ENCODE peak calls at places on chromosomes 2 and 18, in eight cellular contexts. I is CD8-positive, alpha-beta memory T cell; R is CD8-positive, alpha-beta T cell; G is ascending aorta; W is A549; E is HepG2; U is MM.1S; N is pancreas. Q is an unnamed sample.
A peak's percentile ranks its signal among the peaks of the same experiment; 100 is the strongest.

GRCh38 chr18:56727399-56727798 is 76.2 kb downstream of the WDR7 start:
- DNase-seq in N (no peak), E (no peak), R (no peak), G (no peak), U (no peak), W (no peak), I (no peak), Q (no peak)

GRCh38 chr2:98903064-98903355 is 33.0 kb downstream of the CRACDL start:
- DNase-seq in R (no peak), E (no peak), I (no peak), U (no peak), G (no peak), W (no peak), N (no peak), Q (no peak)

GRCh38 chr2:163155279-163155883 is 316.8 kb upstream of the KCNH7 start:
- DNase-seq in G (no peak), R (no peak), U (peak; percentile 51), E (peak; percentile 38), W (peak; percentile 21), N (no peak), I (no peak), Q (no peak)

GRCh38 chr18:45449761-45450227 is 165.5 kb upstream of the SLC14A2 start:
- DNase-seq in I (no peak), U (no peak), R (no peak), W (no peak), G (no peak), E (no peak), N (peak; percentile 14), Q (no peak)

GRCh38 chr2:1594281-1595171 is 149.8 kb downstream of the PXDN start:
- DNase-seq in E (no peak), W (no peak), R (no peak), G (no peak), I (no peak), N (no peak), U (no peak), Q (no peak)

GRCh38 chr2:10300997-10301945 is 1.4 kb upstream of the HPCAL1 start:
- DNase-seq in G (no peak), I (no peak), U (no peak), N (no peak), W (no peak), R (no peak), E (peak; percentile 90), Q (no peak)

GRCh38 chr2:37590119-37590571 is 81.3 kb downstream of the CDC42EP3 start:
- DNase-seq in I (no peak), W (no peak), G (no peak), U (no peak), N (no peak), R (no peak), E (no peak), Q (no peak)

GRCh38 chr2:137677466-137677865 is 286.8 kb upstream of the HNMT start:
- DNase-seq in U (no peak), R (no peak), W (no peak), E (no peak), N (no peak), I (no peak), G (no peak), Q (no peak)

GRCh38 chr2:235803028-235803427 is 309.2 kb downstream of the AGAP1 start:
- DNase-seq in G (no peak), N (no peak), W (no peak), I (no peak), U (no peak), R (no peak), E (no peak), Q (no peak)

GRCh38 chr2:167570370-167570769 is 677.0 kb downstream of the STK39 start:
- DNase-seq in R (no peak), E (no peak), N (no peak), W (no peak), G (no peak), I (no peak), U (no peak), Q (no peak)

GRCh38 chr18:21991081-21991534 is 178.3 kb upstream of the GATA6 start:
- DNase-seq in G (no peak), N (no peak), E (peak; percentile 81), U (no peak), R (no peak), I (no peak), W (no peak), Q (no peak)

GRCh38 chr2:127066942-127067341 is 40.0 kb downstream of the BIN1 start:
- DNase-seq in E (no peak), U (no peak), N (no peak), R (no peak), I (no peak), G (no peak), W (no peak), Q (no peak)

GRCh38 chr18:32289480-32290075 is 99.7 kb downstream of the MEP1B start:
- DNase-seq in R (peak; percentile 22), G (no peak), I (no peak), U (peak; percentile 70), N (peak; percentile 55), E (peak; percentile 66), W (peak; percentile 31), Q (no peak)

GRCh38 chr2:218671077-218671653 is 637 bp downstream of the RNF25 start:
- DNase-seq in N (no peak), U (no peak), G (no peak), R (no peak), E (no peak), W (peak; percentile 16), I (no peak), Q (no peak)

GRCh38 chr2:44793322-44793870 is 148.1 kb upstream of the SIX3 start:
- DNase-seq in U (peak; percentile 19), N (no peak), E (no peak), G (no peak), I (no peak), W (no peak), R (no peak), Q (no peak)

GRCh38 chr2:113208995-113209868 is 35.5 kb downstream of the PSD4 start:
- DNase-seq in N (no peak), G (no peak), W (no peak), U (no peak), R (no peak), I (no peak), E (no peak), Q (no peak)

GRCh38 chr2:221779614-221780067 is 207.5 kb upstream of the EPHA4 start:
- DNase-seq in N (no peak), G (no peak), E (no peak), I (no peak), W (no peak), U (no peak), R (no peak), Q (no peak)

GRCh38 chr2:158923180-158923594 is 45.3 kb upstream of the TANC1 start:
- DNase-seq in W (no peak), R (no peak), G (no peak), E (no peak), N (no peak), U (no peak), I (no peak), Q (no peak)

GRCh38 chr2:38957972-38958371 is 68.3 kb downstream of the ARHGEF33 start:
- DNase-seq in U (no peak), I (no peak), R (no peak), E (no peak), W (no peak), N (no peak), G (no peak), Q (no peak)

GRCh38 chr2:38960609-38961320 is 71.1 kb downstream of the ARHGEF33 start:
- DNase-seq in U (no peak), R (no peak), E (no peak), W (no peak), G (no peak), I (no peak), N (no peak), Q (no peak)

GRCh38 chr2:38959464-38959863 is 69.8 kb downstream of the ARHGEF33 start:
- DNase-seq in G (no peak), W (no peak), I (no peak), N (no peak), R (no peak), U (no peak), E (no peak), Q (no peak)

GRCh38 chr2:38966006-38966405 is 76.3 kb downstream of the ARHGEF33 start:
- DNase-seq in N (no peak), R (no peak), E (no peak), U (no peak), W (no peak), I (no peak), G (no peak), Q (no peak)

GRCh38 chr2:38959938-38960608 is 70.4 kb downstream of the ARHGEF33 start:
- DNase-seq in E (no peak), U (no peak), I (peak; percentile 48), N (peak; percentile 57), G (peak; percentile 12), R (peak; percentile 52), W (no peak), Q (no peak)
- H3K4me1 ChIP-seq in E (peaks cover 7% of the 10 kb centered on the region), U (no peaks in the 10 kb centered on the region), I (no peaks in the 10 kb centered on the region), N (no peaks in the 10 kb centered on the region), G (peaks cover 3% of the 10 kb centered on the region), R (peaks cover 13% of the 10 kb centered on the region), W (no peaks in the 10 kb centered on the region), Q (peaks cover 10% of the 10 kb centered on the region)

GRCh38 chr18:63317556-63317946 is 2.0 kb downstream of the BCL2 start:
- DNase-seq in G (no peak), E (no peak), W (no peak), N (no peak), U (peak; percentile 23), I (no peak), R (no peak), Q (no peak)
- H3K4me3 ChIP-seq in G (peak overlapping the region; percentile 56), E (no peak overlapping the region), W (no peak overlapping the region), N (peak overlapping the region; percentile 67), U (peak overlapping the region; percentile 93), I (peak overlapping the region; percentile 75), R (peak overlapping the region; percentile 69), Q (peak overlapping the region; percentile 75)

DNA sequence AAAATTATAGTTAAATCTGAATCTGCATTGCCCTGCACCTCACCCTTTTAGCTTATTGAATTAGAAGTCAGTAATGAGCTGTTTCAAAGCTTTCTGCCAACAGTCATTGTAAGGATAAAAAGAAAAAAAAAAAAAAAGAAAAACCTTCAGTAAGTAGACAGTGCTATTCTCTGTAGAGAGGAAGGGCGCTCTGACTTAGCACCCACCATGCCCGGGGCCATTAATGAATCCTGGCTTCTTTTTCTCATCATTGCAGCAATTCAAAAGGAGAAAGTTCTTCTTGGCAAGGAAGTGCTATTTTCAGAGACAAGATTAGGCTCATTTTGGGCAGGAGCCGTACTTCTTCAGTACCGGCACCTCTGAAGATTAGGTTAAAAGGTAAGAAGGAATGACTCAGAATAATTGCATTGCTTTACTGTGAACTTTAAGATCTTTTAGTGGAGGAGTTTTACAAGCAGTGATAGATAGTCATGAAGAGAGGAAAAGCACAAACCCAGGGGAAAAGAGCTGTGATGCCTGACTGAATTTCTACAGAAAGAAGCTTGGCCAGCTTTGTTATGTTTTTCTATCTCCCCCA is 2041.2 kb upstream of the PIK3C3 start:
- DNase-seq in G (no peak), E (no peak), R (no peak), W (no peak), I (no peak), U (no peak), N (no peak), Q (no peak)
- H3K9me3 ChIP-seq in G (no peaks in the 10 kb centered on the region), E (no peaks in the 10 kb centered on the region), R (no peaks in the 10 kb centered on the region), W (no peaks in the 10 kb centered on the region), I (no peaks in the 10 kb centered on the region), U (no peaks in the 10 kb centered on the region), N (no peaks in the 10 kb centered on the region), Q (no peaks in the 10 kb centered on the region)

GRCh38 chr2:96512341-96512740 is 7.2 kb upstream of the NEURL3 start:
- DNase-seq in U (no peak), G (no peak), R (no peak), I (no peak), E (no peak), W (no peak), N (no peak), Q (no peak)
- H3K4me1 ChIP-seq in U (peaks cover 16% of the 10 kb centered on the region), G (peaks cover 15% of the 10 kb centered on the region), R (peaks cover 17% of the 10 kb centered on the region), I (peaks cover 11% of the 10 kb centered on the region), E (peaks cover 21% of the 10 kb centered on the region), W (no peaks in the 10 kb centered on the region), N (peaks cover 8% of the 10 kb centered on the region), Q (peaks cover 24% of the 10 kb centered on the region)

Q was measured in esophagus squamous epithelium.